ENCODE peak calls at places on chromosomes 2 and 18, in eight cellular contexts. One of them, this sample, is unnamed.

GRCh38 chr2:48088994-48089393 is 182.7 kb upstream of the FBXO11 start:
- DNase-seq in lower leg skin: no peak
- DNase-seq in lower lobe of right lung: no peak
- DNase-seq in CD4-positive, alpha-beta T cell: no peak
- DNase-seq in Calu3: no peak
- DNase-seq in stimulated activated CD8-positive, alpha-beta memory T cell treated with anti-CD3 and anti-CD28 coated beads, Interleukin-4, amount 100 ng/mL, for 4 hours: no peak
- DNase-seq in NCI-H1105 treated with DMSO at 0.1 percent for 48 hours: no peak
- DNase-seq in activated naive CD4-positive, alpha-beta T cell treated with anti-CD3 and anti-CD28 coated beads, Interleukin-2, amount 50 U/mL, for 16 hours: no peak
- DNase-seq in this sample: no peak

GRCh38 chr2:234673501-234673900 is 176.6 kb upstream of the ARL4C start:
- DNase-seq in lower leg skin: no peak
- DNase-seq in lower lobe of right lung: no peak
- DNase-seq in CD4-positive, alpha-beta T cell: no peak
- DNase-seq in Calu3: no peak
- DNase-seq in stimulated activated CD8-positive, alpha-beta memory T cell treated with anti-CD3 and anti-CD28 coated beads, Interleukin-4, amount 100 ng/mL, for 4 hours: no peak
- DNase-seq in NCI-H1105 treated with DMSO at 0.1 percent for 48 hours: no peak
- DNase-seq in activated naive CD4-positive, alpha-beta T cell treated with anti-CD3 and anti-CD28 coated beads, Interleukin-2, amount 50 U/mL, for 16 hours: no peak
- DNase-seq in this sample: no peak

GRCh38 chr2:222169346-222169745 is 129.5 kb downstream of the PAX3 start:
- DNase-seq in lower leg skin: no peak
- DNase-seq in lower lobe of right lung: no peak
- DNase-seq in CD4-positive, alpha-beta T cell: no peak
- DNase-seq in Calu3: no peak
- DNase-seq in stimulated activated CD8-positive, alpha-beta memory T cell treated with anti-CD3 and anti-CD28 coated beads, Interleukin-4, amount 100 ng/mL, for 4 hours: no peak
- DNase-seq in NCI-H1105 treated with DMSO at 0.1 percent for 48 hours: no peak
- DNase-seq in activated naive CD4-positive, alpha-beta T cell treated with anti-CD3 and anti-CD28 coated beads, Interleukin-2, amount 50 U/mL, for 16 hours: no peak
- DNase-seq in this sample: no peak

GRCh38 chr2:23426284-23426905 is 41.4 kb downstream of the KLHL29 start:
- DNase-seq in lower leg skin: peak
- DNase-seq in lower lobe of right lung: no peak
- DNase-seq in CD4-positive, alpha-beta T cell: no peak
- DNase-seq in Calu3: no peak
- DNase-seq in stimulated activated CD8-positive, alpha-beta memory T cell treated with anti-CD3 and anti-CD28 coated beads, Interleukin-4, amount 100 ng/mL, for 4 hours: no peak
- DNase-seq in NCI-H1105 treated with DMSO at 0.1 percent for 48 hours: no peak
- DNase-seq in activated naive CD4-positive, alpha-beta T cell treated with anti-CD3 and anti-CD28 coated beads, Interleukin-2, amount 50 U/mL, for 16 hours: no peak
- DNase-seq in this sample: no peak

GRCh38 chr2:123493687-123494086 is 531.4 kb upstream of the CNTNAP5 start:
- DNase-seq in lower leg skin: no peak
- DNase-seq in lower lobe of right lung: no peak
- DNase-seq in CD4-positive, alpha-beta T cell: no peak
- DNase-seq in Calu3: no peak
- DNase-seq in stimulated activated CD8-positive, alpha-beta memory T cell treated with anti-CD3 and anti-CD28 coated beads, Interleukin-4, amount 100 ng/mL, for 4 hours: no peak
- DNase-seq in NCI-H1105 treated with DMSO at 0.1 percent for 48 hours: no peak
- DNase-seq in activated naive CD4-positive, alpha-beta T cell treated with anti-CD3 and anti-CD28 coated beads, Interleukin-2, amount 50 U/mL, for 16 hours: no peak
- DNase-seq in this sample: no peak

GRCh38 chr2:121485039-121485438 is 45.6 kb upstream of the RNU4ATAC start:
- DNase-seq in lower leg skin: no peak
- DNase-seq in lower lobe of right lung: no peak
- DNase-seq in CD4-positive, alpha-beta T cell: no peak
- DNase-seq in Calu3: no peak
- DNase-seq in stimulated activated CD8-positive, alpha-beta memory T cell treated with anti-CD3 and anti-CD28 coated beads, Interleukin-4, amount 100 ng/mL, for 4 hours: no peak
- DNase-seq in NCI-H1105 treated with DMSO at 0.1 percent for 48 hours: no peak
- DNase-seq in activated naive CD4-positive, alpha-beta T cell treated with anti-CD3 and anti-CD28 coated beads, Interleukin-2, amount 50 U/mL, for 16 hours: no peak
- DNase-seq in this sample: no peak

GRCh38 chr2:17160594-17160993 is 357.6 kb downstream of the RAD51AP2 start:
- DNase-seq in lower leg skin: no peak
- DNase-seq in lower lobe of right lung: no peak
- DNase-seq in CD4-positive, alpha-beta T cell: no peak
- DNase-seq in Calu3: no peak
- DNase-seq in stimulated activated CD8-positive, alpha-beta memory T cell treated with anti-CD3 and anti-CD28 coated beads, Interleukin-4, amount 100 ng/mL, for 4 hours: no peak
- DNase-seq in NCI-H1105 treated with DMSO at 0.1 percent for 48 hours: no peak
- DNase-seq in activated naive CD4-positive, alpha-beta T cell treated with anti-CD3 and anti-CD28 coated beads, Interleukin-2, amount 50 U/mL, for 16 hours: no peak
- DNase-seq in this sample: no peak

GRCh38 chr2:96963316-96963715 is 23.1 kb downstream of the FAM178B start:
- DNase-seq in lower leg skin: no peak
- DNase-seq in lower lobe of right lung: no peak
- DNase-seq in CD4-positive, alpha-beta T cell: no peak
- DNase-seq in Calu3: no peak
- DNase-seq in stimulated activated CD8-positive, alpha-beta memory T cell treated with anti-CD3 and anti-CD28 coated beads, Interleukin-4, amount 100 ng/mL, for 4 hours: no peak
- DNase-seq in NCI-H1105 treated with DMSO at 0.1 percent for 48 hours: peak
- DNase-seq in activated naive CD4-positive, alpha-beta T cell treated with anti-CD3 and anti-CD28 coated beads, Interleukin-2, amount 50 U/mL, for 16 hours: no peak
- DNase-seq in this sample: no peak

GRCh38 chr2:11669454-11670291 is at the start of gene NTSR2:
- DNase-seq in lower leg skin: peak
- DNase-seq in lower lobe of right lung: peak
- DNase-seq in CD4-positive, alpha-beta T cell: no peak
- DNase-seq in Calu3: no peak
- DNase-seq in stimulated activated CD8-positive, alpha-beta memory T cell treated with anti-CD3 and anti-CD28 coated beads, Interleukin-4, amount 100 ng/mL, for 4 hours: no peak
- DNase-seq in NCI-H1105 treated with DMSO at 0.1 percent for 48 hours: no peak
- DNase-seq in activated naive CD4-positive, alpha-beta T cell treated with anti-CD3 and anti-CD28 coated beads, Interleukin-2, amount 50 U/mL, for 16 hours: peak
- DNase-seq in this sample: no peak

GRCh38 chr18:74899554-74899953 is 301.9 kb downstream of the ZNF407 start:
- DNase-seq in lower leg skin: no peak
- DNase-seq in lower lobe of right lung: peak
- DNase-seq in CD4-positive, alpha-beta T cell: no peak
- DNase-seq in Calu3: peak
- DNase-seq in stimulated activated CD8-positive, alpha-beta memory T cell treated with anti-CD3 and anti-CD28 coated beads, Interleukin-4, amount 100 ng/mL, for 4 hours: no peak
- DNase-seq in NCI-H1105 treated with DMSO at 0.1 percent for 48 hours: peak
- DNase-seq in activated naive CD4-positive, alpha-beta T cell treated with anti-CD3 and anti-CD28 coated beads, Interleukin-2, amount 50 U/mL, for 16 hours: no peak
- DNase-seq in this sample: peak

GRCh38 chr18:79926715-79927596 is 24.5 kb downstream of the SLC66A2 start:
- DNase-seq in lower leg skin: peak
- DNase-seq in lower lobe of right lung: peak
- DNase-seq in CD4-positive, alpha-beta T cell: peak
- DNase-seq in Calu3: no peak
- DNase-seq in stimulated activated CD8-positive, alpha-beta memory T cell treated with anti-CD3 and anti-CD28 coated beads, Interleukin-4, amount 100 ng/mL, for 4 hours: no peak
- DNase-seq in NCI-H1105 treated with DMSO at 0.1 percent for 48 hours: no peak
- DNase-seq in activated naive CD4-positive, alpha-beta T cell treated with anti-CD3 and anti-CD28 coated beads, Interleukin-2, amount 50 U/mL, for 16 hours: no peak
- DNase-seq in this sample: peak

GRCh38 chr18:26021061-26021754 is 69.2 kb downstream of the SS18 start:
- DNase-seq in lower leg skin: no peak
- DNase-seq in lower lobe of right lung: no peak
- DNase-seq in CD4-positive, alpha-beta T cell: no peak
- DNase-seq in Calu3: no peak
- DNase-seq in stimulated activated CD8-positive, alpha-beta memory T cell treated with anti-CD3 and anti-CD28 coated beads, Interleukin-4, amount 100 ng/mL, for 4 hours: no peak
- DNase-seq in NCI-H1105 treated with DMSO at 0.1 percent for 48 hours: no peak
- DNase-seq in activated naive CD4-positive, alpha-beta T cell treated with anti-CD3 and anti-CD28 coated beads, Interleukin-2, amount 50 U/mL, for 16 hours: no peak
- DNase-seq in this sample: peak

GRCh38 chr2:210528716-210529115 is 27.7 kb upstream of the CPS1 start:
- DNase-seq in lower leg skin: no peak
- DNase-seq in lower lobe of right lung: no peak
- DNase-seq in CD4-positive, alpha-beta T cell: no peak
- DNase-seq in Calu3: no peak
- DNase-seq in stimulated activated CD8-positive, alpha-beta memory T cell treated with anti-CD3 and anti-CD28 coated beads, Interleukin-4, amount 100 ng/mL, for 4 hours: no peak
- DNase-seq in NCI-H1105 treated with DMSO at 0.1 percent for 48 hours: no peak
- DNase-seq in activated naive CD4-positive, alpha-beta T cell treated with anti-CD3 and anti-CD28 coated beads, Interleukin-2, amount 50 U/mL, for 16 hours: no peak
- DNase-seq in this sample: no peak

GRCh38 chr2:235063501-235063961 is 111.7 kb downstream of the SH3BP4 start:
- DNase-seq in lower leg skin: peak
- DNase-seq in lower lobe of right lung: no peak
- DNase-seq in CD4-positive, alpha-beta T cell: no peak
- DNase-seq in Calu3: no peak
- DNase-seq in stimulated activated CD8-positive, alpha-beta memory T cell treated with anti-CD3 and anti-CD28 coated beads, Interleukin-4, amount 100 ng/mL, for 4 hours: no peak
- DNase-seq in NCI-H1105 treated with DMSO at 0.1 percent for 48 hours: no peak
- DNase-seq in activated naive CD4-positive, alpha-beta T cell treated with anti-CD3 and anti-CD28 coated beads, Interleukin-2, amount 50 U/mL, for 16 hours: no peak
- DNase-seq in this sample: no peak

GRCh38 chr2:25926913-25927312 is 48.6 kb upstream of the ASXL2 start:
- DNase-seq in lower leg skin: no peak
- DNase-seq in lower lobe of right lung: no peak
- DNase-seq in CD4-positive, alpha-beta T cell: no peak
- DNase-seq in Calu3: no peak
- DNase-seq in stimulated activated CD8-positive, alpha-beta memory T cell treated with anti-CD3 and anti-CD28 coated beads, Interleukin-4, amount 100 ng/mL, for 4 hours: no peak
- DNase-seq in NCI-H1105 treated with DMSO at 0.1 percent for 48 hours: no peak
- DNase-seq in activated naive CD4-positive, alpha-beta T cell treated with anti-CD3 and anti-CD28 coated beads, Interleukin-2, amount 50 U/mL, for 16 hours: no peak
- DNase-seq in this sample: no peak

GRCh38 chr2:225400060-225400511 is 576 bp downstream of the NYAP2 start:
- DNase-seq in lower leg skin: no peak
- DNase-seq in lower lobe of right lung: no peak
- DNase-seq in CD4-positive, alpha-beta T cell: no peak
- DNase-seq in Calu3: peak
- DNase-seq in stimulated activated CD8-positive, alpha-beta memory T cell treated with anti-CD3 and anti-CD28 coated beads, Interleukin-4, amount 100 ng/mL, for 4 hours: no peak
- DNase-seq in NCI-H1105 treated with DMSO at 0.1 percent for 48 hours: peak
- DNase-seq in activated naive CD4-positive, alpha-beta T cell treated with anti-CD3 and anti-CD28 coated beads, Interleukin-2, amount 50 U/mL, for 16 hours: no peak
- DNase-seq in this sample: peak

GRCh38 chr18:13746636-13747035 is 20.2 kb downstream of the RNMT start:
- DNase-seq in lower leg skin: no peak
- DNase-seq in lower lobe of right lung: no peak
- DNase-seq in CD4-positive, alpha-beta T cell: no peak
- DNase-seq in Calu3: no peak
- DNase-seq in stimulated activated CD8-positive, alpha-beta memory T cell treated with anti-CD3 and anti-CD28 coated beads, Interleukin-4, amount 100 ng/mL, for 4 hours: no peak
- DNase-seq in NCI-H1105 treated with DMSO at 0.1 percent for 48 hours: no peak
- DNase-seq in activated naive CD4-positive, alpha-beta T cell treated with anti-CD3 and anti-CD28 coated beads, Interleukin-2, amount 50 U/mL, for 16 hours: no peak
- DNase-seq in this sample: no peak

GRCh38 chr2:239223330-239224248 is 177.2 kb downstream of the HDAC4 start:
- DNase-seq in lower leg skin: peak
- DNase-seq in lower lobe of right lung: no peak
- DNase-seq in CD4-positive, alpha-beta T cell: no peak
- DNase-seq in Calu3: no peak
- DNase-seq in stimulated activated CD8-positive, alpha-beta memory T cell treated with anti-CD3 and anti-CD28 coated beads, Interleukin-4, amount 100 ng/mL, for 4 hours: no peak
- DNase-seq in NCI-H1105 treated with DMSO at 0.1 percent for 48 hours: no peak
- DNase-seq in activated naive CD4-positive, alpha-beta T cell treated with anti-CD3 and anti-CD28 coated beads, Interleukin-2, amount 50 U/mL, for 16 hours: no peak
- DNase-seq in this sample: no peak

GRCh38 chr2:33672389-33672788 is 73.3 kb upstream of the FAM98A start:
- DNase-seq in lower leg skin: no peak
- DNase-seq in lower lobe of right lung: no peak
- DNase-seq in CD4-positive, alpha-beta T cell: no peak
- DNase-seq in Calu3: no peak
- DNase-seq in stimulated activated CD8-positive, alpha-beta memory T cell treated with anti-CD3 and anti-CD28 coated beads, Interleukin-4, amount 100 ng/mL, for 4 hours: no peak
- DNase-seq in NCI-H1105 treated with DMSO at 0.1 percent for 48 hours: no peak
- DNase-seq in activated naive CD4-positive, alpha-beta T cell treated with anti-CD3 and anti-CD28 coated beads, Interleukin-2, amount 50 U/mL, for 16 hours: no peak
- DNase-seq in this sample: no peak

GRCh38 chr18:331231-331771 is 63.5 kb upstream of the THOC1 start:
- DNase-seq in lower leg skin: no peak
- DNase-seq in lower lobe of right lung: no peak
- DNase-seq in CD4-positive, alpha-beta T cell: no peak
- DNase-seq in Calu3: no peak
- DNase-seq in stimulated activated CD8-positive, alpha-beta memory T cell treated with anti-CD3 and anti-CD28 coated beads, Interleukin-4, amount 100 ng/mL, for 4 hours: no peak
- DNase-seq in NCI-H1105 treated with DMSO at 0.1 percent for 48 hours: no peak
- DNase-seq in activated naive CD4-positive, alpha-beta T cell treated with anti-CD3 and anti-CD28 coated beads, Interleukin-2, amount 50 U/mL, for 16 hours: no peak
- DNase-seq in this sample: no peak

GRCh38 chr2:174952607-174953006 is 52.6 kb downstream of the CHN1 start:
- DNase-seq in lower leg skin: no peak
- DNase-seq in lower lobe of right lung: no peak
- DNase-seq in CD4-positive, alpha-beta T cell: no peak
- DNase-seq in Calu3: no peak
- DNase-seq in stimulated activated CD8-positive, alpha-beta memory T cell treated with anti-CD3 and anti-CD28 coated beads, Interleukin-4, amount 100 ng/mL, for 4 hours: no peak
- DNase-seq in NCI-H1105 treated with DMSO at 0.1 percent for 48 hours: no peak
- DNase-seq in activated naive CD4-positive, alpha-beta T cell treated with anti-CD3 and anti-CD28 coated beads, Interleukin-2, amount 50 U/mL, for 16 hours: no peak
- DNase-seq in this sample: no peak

GRCh38 chr18:23146861-23147469 is 11.7 kb downstream of the CABLES1 start:
- DNase-seq in lower leg skin: no peak
- DNase-seq in lower lobe of right lung: no peak
- DNase-seq in CD4-positive, alpha-beta T cell: no peak
- DNase-seq in Calu3: no peak
- DNase-seq in stimulated activated CD8-positive, alpha-beta memory T cell treated with anti-CD3 and anti-CD28 coated beads, Interleukin-4, amount 100 ng/mL, for 4 hours: no peak
- DNase-seq in NCI-H1105 treated with DMSO at 0.1 percent for 48 hours: no peak
- DNase-seq in activated naive CD4-positive, alpha-beta T cell treated with anti-CD3 and anti-CD28 coated beads, Interleukin-2, amount 50 U/mL, for 16 hours: no peak
- DNase-seq in this sample: no peak

GRCh38 chr2:68837164-68837860 is 33.9 kb downstream of the BMP10 start:
- DNase-seq in lower leg skin: peak
- DNase-seq in lower lobe of right lung: peak
- DNase-seq in CD4-positive, alpha-beta T cell: peak
- DNase-seq in Calu3: no peak
- DNase-seq in stimulated activated CD8-positive, alpha-beta memory T cell treated with anti-CD3 and anti-CD28 coated beads, Interleukin-4, amount 100 ng/mL, for 4 hours: peak
- DNase-seq in NCI-H1105 treated with DMSO at 0.1 percent for 48 hours: no peak
- DNase-seq in activated naive CD4-positive, alpha-beta T cell treated with anti-CD3 and anti-CD28 coated beads, Interleukin-2, amount 50 U/mL, for 16 hours: peak
- DNase-seq in this sample: no peak

GRCh38 chr2:102286041-102286440 is 25.3 kb upstream of the IL1RL1 start:
- DNase-seq in lower leg skin: no peak
- DNase-seq in lower lobe of right lung: no peak
- DNase-seq in CD4-positive, alpha-beta T cell: no peak
- DNase-seq in Calu3: no peak
- DNase-seq in stimulated activated CD8-positive, alpha-beta memory T cell treated with anti-CD3 and anti-CD28 coated beads, Interleukin-4, amount 100 ng/mL, for 4 hours: no peak
- DNase-seq in NCI-H1105 treated with DMSO at 0.1 percent for 48 hours: no peak
- DNase-seq in activated naive CD4-positive, alpha-beta T cell treated with anti-CD3 and anti-CD28 coated beads, Interleukin-2, amount 50 U/mL, for 16 hours: no peak
- DNase-seq in this sample: no peak

GRCh38 chr18:57737661-57738060 is 65.5 kb downstream of the ATP8B1 start:
- DNase-seq in lower leg skin: peak
- DNase-seq in lower lobe of right lung: peak
- DNase-seq in CD4-positive, alpha-beta T cell: no peak
- DNase-seq in Calu3: peak
- DNase-seq in stimulated activated CD8-positive, alpha-beta memory T cell treated with anti-CD3 and anti-CD28 coated beads, Interleukin-4, amount 100 ng/mL, for 4 hours: no peak
- DNase-seq in NCI-H1105 treated with DMSO at 0.1 percent for 48 hours: no peak
- DNase-seq in activated naive CD4-positive, alpha-beta T cell treated with anti-CD3 and anti-CD28 coated beads, Interleukin-2, amount 50 U/mL, for 16 hours: no peak
- DNase-seq in this sample: no peak

GRCh38 chr2:45253151-45253550 is 243.9 kb upstream of the SIX2 start:
- DNase-seq in lower leg skin: no peak
- DNase-seq in lower lobe of right lung: no peak
- DNase-seq in CD4-positive, alpha-beta T cell: no peak
- DNase-seq in Calu3: no peak
- DNase-seq in stimulated activated CD8-positive, alpha-beta memory T cell treated with anti-CD3 and anti-CD28 coated beads, Interleukin-4, amount 100 ng/mL, for 4 hours: no peak
- DNase-seq in NCI-H1105 treated with DMSO at 0.1 percent for 48 hours: no peak
- DNase-seq in activated naive CD4-positive, alpha-beta T cell treated with anti-CD3 and anti-CD28 coated beads, Interleukin-2, amount 50 U/mL, for 16 hours: no peak
- DNase-seq in this sample: no peak

GRCh38 chr18:577606-578005 is 2.6 kb upstream of the CETN1 start:
- DNase-seq in lower leg skin: no peak
- DNase-seq in lower lobe of right lung: no peak
- DNase-seq in CD4-positive, alpha-beta T cell: no peak
- DNase-seq in Calu3: no peak
- DNase-seq in stimulated activated CD8-positive, alpha-beta memory T cell treated with anti-CD3 and anti-CD28 coated beads, Interleukin-4, amount 100 ng/mL, for 4 hours: no peak
- DNase-seq in NCI-H1105 treated with DMSO at 0.1 percent for 48 hours: no peak
- DNase-seq in activated naive CD4-positive, alpha-beta T cell treated with anti-CD3 and anti-CD28 coated beads, Interleukin-2, amount 50 U/mL, for 16 hours: no peak
- DNase-seq in this sample: no peak

GRCh38 chr2:186751078-186751477 is 57.2 kb downstream of the FAM171B start:
- DNase-seq in lower leg skin: no peak
- DNase-seq in lower lobe of right lung: no peak
- DNase-seq in CD4-positive, alpha-beta T cell: no peak
- DNase-seq in Calu3: no peak
- DNase-seq in stimulated activated CD8-positive, alpha-beta memory T cell treated with anti-CD3 and anti-CD28 coated beads, Interleukin-4, amount 100 ng/mL, for 4 hours: no peak
- DNase-seq in NCI-H1105 treated with DMSO at 0.1 percent for 48 hours: no peak
- DNase-seq in activated naive CD4-positive, alpha-beta T cell treated with anti-CD3 and anti-CD28 coated beads, Interleukin-2, amount 50 U/mL, for 16 hours: no peak
- DNase-seq in this sample: no peak

This sample was measured in DMS79 treated with DMSO at 0.1 percent for 48 hours.